ENCODE peak calls at places on chromosomes 1 and 21, in six cellular contexts. M is stimulated activated CD8-positive, alpha-beta memory T cell treated with anti-CD3 and anti-CD28 coated beads, Interleukin-4, amount 100 ng/mL, for 4 hours; Z is pancreas; N is activated T-helper 1 cell treated with Interleukin-2 at 50 U/mL for 16 hours; I is ovary; T is endothelial cell. D is an unnamed sample.
A peak's percentile ranks its signal among the peaks of the same experiment; 100 is the strongest.

GRCh38 chr1:182698977-182699672 is 14.7 kb upstream of the RGS8 start:
- DNase-seq in M (no peak), Z (no peak), N (no peak), I (no peak), T (no peak), D (peak; percentile 28)

GRCh38 chr1:112527266-112528010 is 18.7 kb downstream of the WNT2B start:
- DNase-seq in M (no peak), Z (no peak), N (no peak), I (no peak), T (no peak), D (no peak)

GRCh38 chr1:41861509-41862410 is 57.0 kb downstream of the HIVEP3 start:
- DNase-seq in M (no peak), Z (no peak), N (no peak), I (no peak), T (no peak), D (no peak)

GRCh38 chr1:99869304-99869703 is 19.1 kb downstream of the AGL start:
- DNase-seq in M (no peak), Z (no peak), N (no peak), I (no peak), T (no peak), D (peak; percentile 61)

GRCh38 chr1:197441990-197442389 is 173.9 kb downstream of the CRB1 start:
- DNase-seq in M (no peak), Z (no peak), N (no peak), I (peak; percentile 41), T (no peak), D (no peak)

GRCh38 chr1:88730132-88730675 is 46.1 kb downstream of the PKN2 start:
- DNase-seq in M (no peak), Z (no peak), N (no peak), I (no peak), T (no peak), D (no peak)

GRCh38 chr1:22850681-22851080 is 122.0 kb downstream of the LACTBL1 start:
- DNase-seq in M (no peak), Z (no peak), N (no peak), I (peak; percentile 45), T (no peak), D (no peak)

GRCh38 chr1:108758782-108759181 is 12.3 kb downstream of the STXBP3 start:
- DNase-seq in M (no peak), Z (no peak), N (no peak), I (no peak), T (no peak), D (no peak)

GRCh38 chr1:160829766-160830165 is 32.9 kb downstream of the CD244 start:
- DNase-seq in M (no peak), Z (no peak), N (no peak), I (no peak), T (no peak), D (no peak)

GRCh38 chr1:206725053-206725963 is 40.6 kb downstream of the MAPKAPK2 start:
- DNase-seq in M (no peak), Z (no peak), N (peak; percentile 28), I (no peak), T (peak; percentile 67), D (peak; percentile 35)

GRCh38 chr21:26709090-26709489 is 136.0 kb upstream of the CYYR1 start:
- DNase-seq in M (no peak), Z (no peak), N (no peak), I (no peak), T (no peak), D (peak; percentile 26)

GRCh38 chr1:87402192-87403046 is 73.7 kb downstream of the LMO4 start:
- DNase-seq in M (no peak), Z (no peak), N (no peak), I (no peak), T (no peak), D (peak; percentile 89)

GRCh38 chr1:230773396-230774033 is 26.3 kb downstream of the CAPN9 start:
- DNase-seq in M (no peak), Z (no peak), N (no peak), I (no peak), T (no peak), D (no peak)

GRCh38 chr1:234730542-234731370 is 120.8 kb upstream of the IRF2BP2 start:
- DNase-seq in M (no peak), Z (no peak), N (no peak), I (no peak), T (no peak), D (no peak)

GRCh38 chr1:187143783-187144182 is 315.0 kb downstream of the PLA2G4A start:
- DNase-seq in M (no peak), Z (no peak), N (no peak), I (no peak), T (no peak), D (no peak)

GRCh38 chr1:159598196-159598595 is 10.6 kb downstream of the APCS start:
- DNase-seq in M (no peak), Z (no peak), N (no peak), I (no peak), T (no peak), D (peak; percentile 6)

GRCh38 chr1:3440282-3440681 is 14.2 kb upstream of the ARHGEF16 start:
- DNase-seq in M (no peak), Z (peak; percentile 9), N (no peak), I (no peak), T (no peak), D (no peak)

GRCh38 chr1:170562644-170563338 is 30.8 kb downstream of the GORAB start:
- DNase-seq in M (no peak), Z (no peak), N (no peak), I (peak; percentile 60), T (no peak), D (peak; percentile 88)

GRCh38 chr1:12088607-12089006 is 25.5 kb downstream of the TNFRSF8 start:
- DNase-seq in M (peak; percentile 14), Z (no peak), N (peak; percentile 19), I (no peak), T (no peak), D (no peak)

GRCh38 chr1:204265665-204266064 is 51.9 kb upstream of the GOLT1A start:
- DNase-seq in M (no peak), Z (no peak), N (no peak), I (no peak), T (no peak), D (no peak)

GRCh38 chr21:38869946-38870345 is 64.2 kb downstream of the ETS2 start:
- DNase-seq in M (no peak), Z (no peak), N (no peak), I (no peak), T (no peak), D (no peak)

GRCh38 chr21:28215214-28215954 is 777.3 kb downstream of the LTN1 start:
- DNase-seq in M (no peak), Z (no peak), N (no peak), I (peak; percentile 30), T (no peak), D (peak; percentile 41)

GRCh38 chr1:154199563-154199879 is 6.6 kb downstream of the CFAP141 start:
- DNase-seq in M (no peak), Z (no peak), N (no peak), I (no peak), T (no peak), D (no peak)

GRCh38 chr21:38171723-38172344 is 85.0 kb upstream of the KCNJ15 start:
- DNase-seq in M (no peak), Z (peak; percentile 30), N (no peak), I (no peak), T (peak; percentile 38), D (peak; percentile 76)

GRCh38 chr1:4277598-4277997 is 376.8 kb upstream of the AJAP1 start:
- DNase-seq in M (no peak), Z (no peak), N (no peak), I (no peak), T (no peak), D (no peak)

GRCh38 chr1:178510155-178510554 is 2.8 kb upstream of the TEX35 start:
- DNase-seq in M (no peak), Z (no peak), N (no peak), I (no peak), T (no peak), D (no peak)

GRCh38 chr1:215845224-215845902 is 278.3 kb downstream of the KCTD3 start:
- DNase-seq in M (no peak), Z (no peak), N (no peak), I (no peak), T (no peak), D (peak; percentile 80)

GRCh38 chr21:42336065-42336464 is 14.7 kb downstream of the TFF2 start:
- DNase-seq in M (no peak), Z (no peak), N (no peak), I (no peak), T (no peak), D (no peak)